ENCODE peak calls at places on chromosomes 12 and 14, in ten cellular contexts. One of them, this sample, is unnamed.

GRCh38 chr14:55126932-55127490 is 2.0 kb upstream of the LGALS3 start:
- DNase-seq in left ventricle myocardium inferior: no peak
- DNase-seq in cardiac fibroblast: no peak
- DNase-seq in PC-9: no peak
- DNase-seq in HL-60: peak
- DNase-seq in fibroblast of the aortic adventitia: no peak
- DNase-seq in A549: no peak
- DNase-seq in tibial nerve: no peak
- DNase-seq in upper lobe of right lung: no peak
- DNase-seq in esophagus squamous epithelium: no peak
- DNase-seq in this sample: no peak

GRCh38 chr14:56821807-56822615 is 11.7 kb upstream of the OTX2 start:
- DNase-seq in left ventricle myocardium inferior: no peak
- DNase-seq in cardiac fibroblast: no peak
- DNase-seq in PC-9: no peak
- DNase-seq in HL-60: no peak
- DNase-seq in fibroblast of the aortic adventitia: no peak
- DNase-seq in A549: peak
- DNase-seq in tibial nerve: no peak
- DNase-seq in upper lobe of right lung: no peak
- DNase-seq in esophagus squamous epithelium: no peak
- DNase-seq in this sample: no peak

GRCh38 chr12:85441740-85442139 is 161.7 kb downstream of the ALX1 start:
- DNase-seq in left ventricle myocardium inferior: no peak
- DNase-seq in cardiac fibroblast: peak
- DNase-seq in PC-9: no peak
- DNase-seq in HL-60: no peak
- DNase-seq in fibroblast of the aortic adventitia: peak
- DNase-seq in A549: peak
- DNase-seq in tibial nerve: no peak
- DNase-seq in upper lobe of right lung: no peak
- DNase-seq in esophagus squamous epithelium: no peak
- DNase-seq in this sample: no peak

GRCh38 chr12:119624971-119625370 is 31.4 kb downstream of the TMEM233 start:
- DNase-seq in left ventricle myocardium inferior: no peak
- DNase-seq in cardiac fibroblast: peak
- DNase-seq in PC-9: no peak
- DNase-seq in HL-60: no peak
- DNase-seq in fibroblast of the aortic adventitia: peak
- DNase-seq in A549: no peak
- DNase-seq in tibial nerve: no peak
- DNase-seq in upper lobe of right lung: no peak
- DNase-seq in esophagus squamous epithelium: no peak
- DNase-seq in this sample: no peak

GRCh38 chr12:75488553-75488952 is 8.0 kb downstream of the GLIPR1 start:
- DNase-seq in left ventricle myocardium inferior: no peak
- DNase-seq in cardiac fibroblast: peak
- DNase-seq in PC-9: peak
- DNase-seq in HL-60: no peak
- DNase-seq in fibroblast of the aortic adventitia: peak
- DNase-seq in A549: peak
- DNase-seq in tibial nerve: no peak
- DNase-seq in upper lobe of right lung: no peak
- DNase-seq in esophagus squamous epithelium: no peak
- DNase-seq in this sample: no peak

GRCh38 chr12:48988030-48988649 is 10.0 kb downstream of the WNT1 start:
- DNase-seq in left ventricle myocardium inferior: no peak
- DNase-seq in cardiac fibroblast: peak
- DNase-seq in PC-9: peak
- DNase-seq in HL-60: no peak
- DNase-seq in fibroblast of the aortic adventitia: peak
- DNase-seq in A549: peak
- DNase-seq in tibial nerve: peak
- DNase-seq in upper lobe of right lung: peak
- DNase-seq in esophagus squamous epithelium: no peak
- DNase-seq in this sample: no peak

GRCh38 chr12:23751641-23752040 is 197.8 kb downstream of the SOX5 start:
- DNase-seq in left ventricle myocardium inferior: no peak
- DNase-seq in cardiac fibroblast: no peak
- DNase-seq in PC-9: no peak
- DNase-seq in HL-60: no peak
- DNase-seq in fibroblast of the aortic adventitia: no peak
- DNase-seq in A549: no peak
- DNase-seq in tibial nerve: no peak
- DNase-seq in upper lobe of right lung: no peak
- DNase-seq in esophagus squamous epithelium: no peak
- DNase-seq in this sample: no peak

GRCh38 chr14:76844223-76844622 is 18.0 kb downstream of the LRRC74A start:
- DNase-seq in left ventricle myocardium inferior: peak
- DNase-seq in cardiac fibroblast: peak
- DNase-seq in PC-9: peak
- DNase-seq in HL-60: no peak
- DNase-seq in fibroblast of the aortic adventitia: peak
- DNase-seq in A549: peak
- DNase-seq in tibial nerve: no peak
- DNase-seq in upper lobe of right lung: peak
- DNase-seq in esophagus squamous epithelium: no peak
- DNase-seq in this sample: no peak

GRCh38 chr12:109461846-109462766 is 15.0 kb downstream of the KCTD10 start:
- DNase-seq in left ventricle myocardium inferior: peak
- DNase-seq in cardiac fibroblast: peak
- DNase-seq in PC-9: peak
- DNase-seq in HL-60: no peak
- DNase-seq in fibroblast of the aortic adventitia: peak
- DNase-seq in A549: peak
- DNase-seq in tibial nerve: peak
- DNase-seq in upper lobe of right lung: peak
- DNase-seq in esophagus squamous epithelium: peak
- DNase-seq in this sample: peak

GRCh38 chr14:58283730-58284129 is 14.6 kb upstream of the ARID4A start:
- DNase-seq in left ventricle myocardium inferior: no peak
- DNase-seq in cardiac fibroblast: no peak
- DNase-seq in PC-9: no peak
- DNase-seq in HL-60: no peak
- DNase-seq in fibroblast of the aortic adventitia: no peak
- DNase-seq in A549: no peak
- DNase-seq in tibial nerve: no peak
- DNase-seq in upper lobe of right lung: no peak
- DNase-seq in esophagus squamous epithelium: no peak
- DNase-seq in this sample: no peak

GRCh38 chr14:58280954-58281787 is 17.2 kb upstream of the ARID4A start:
- DNase-seq in left ventricle myocardium inferior: no peak
- DNase-seq in cardiac fibroblast: peak
- DNase-seq in PC-9: peak
- DNase-seq in HL-60: no peak
- DNase-seq in fibroblast of the aortic adventitia: peak
- DNase-seq in A549: peak
- DNase-seq in tibial nerve: no peak
- DNase-seq in upper lobe of right lung: no peak
- DNase-seq in esophagus squamous epithelium: no peak
- DNase-seq in this sample: peak

GRCh38 chr14:58282925-58283593 is 15.3 kb upstream of the ARID4A start:
- DNase-seq in left ventricle myocardium inferior: no peak
- DNase-seq in cardiac fibroblast: no peak
- DNase-seq in PC-9: no peak
- DNase-seq in HL-60: no peak
- DNase-seq in fibroblast of the aortic adventitia: no peak
- DNase-seq in A549: no peak
- DNase-seq in tibial nerve: no peak
- DNase-seq in upper lobe of right lung: no peak
- DNase-seq in esophagus squamous epithelium: no peak
- DNase-seq in this sample: no peak

GRCh38 chr14:58285132-58285531 is 13.2 kb upstream of the ARID4A start:
- DNase-seq in left ventricle myocardium inferior: no peak
- DNase-seq in cardiac fibroblast: no peak
- DNase-seq in PC-9: no peak
- DNase-seq in HL-60: no peak
- DNase-seq in fibroblast of the aortic adventitia: no peak
- DNase-seq in A549: no peak
- DNase-seq in tibial nerve: no peak
- DNase-seq in upper lobe of right lung: no peak
- DNase-seq in esophagus squamous epithelium: no peak
- DNase-seq in this sample: no peak

DNA sequence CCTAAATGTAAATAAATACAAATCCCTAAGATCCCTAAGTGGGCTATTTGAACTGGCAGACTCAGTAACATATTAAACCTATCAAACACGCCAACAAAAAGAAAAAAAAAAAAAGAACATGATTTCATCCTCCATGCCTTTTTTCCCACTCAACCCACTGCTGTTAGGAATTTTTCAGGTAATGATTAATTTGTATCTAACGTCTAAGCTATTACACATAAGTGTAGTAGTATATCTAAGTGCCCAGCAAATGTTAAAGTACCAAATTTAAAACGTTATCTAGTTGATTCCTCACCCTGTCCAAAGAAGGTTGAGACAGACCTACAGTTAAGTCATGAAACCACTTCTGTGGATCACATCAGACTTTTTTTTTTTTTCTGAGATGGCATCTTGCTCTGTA is 16.4 kb upstream of the ARID4A start:
- DNase-seq in left ventricle myocardium inferior: no peak
- DNase-seq in cardiac fibroblast: no peak
- DNase-seq in PC-9: no peak
- DNase-seq in HL-60: no peak
- DNase-seq in fibroblast of the aortic adventitia: no peak
- DNase-seq in A549: peak
- DNase-seq in tibial nerve: no peak
- DNase-seq in upper lobe of right lung: no peak
- DNase-seq in esophagus squamous epithelium: no peak
- DNase-seq in this sample: no peak
- H3K4me3 ChIP-seq in left ventricle myocardium inferior: peak
- H3K4me3 ChIP-seq in cardiac fibroblast: no peak
- H3K4me3 ChIP-seq in PC-9: no peak
- H3K4me3 ChIP-seq in HL-60: no peak
- H3K4me3 ChIP-seq in fibroblast of the aortic adventitia: no peak
- H3K4me3 ChIP-seq in A549: no peak
- H3K4me3 ChIP-seq in tibial nerve: no peak
- H3K4me3 ChIP-seq in upper lobe of right lung: no peak
- H3K4me3 ChIP-seq in esophagus squamous epithelium: no peak
- H3K4me3 ChIP-seq in this sample: no peak

DNA sequence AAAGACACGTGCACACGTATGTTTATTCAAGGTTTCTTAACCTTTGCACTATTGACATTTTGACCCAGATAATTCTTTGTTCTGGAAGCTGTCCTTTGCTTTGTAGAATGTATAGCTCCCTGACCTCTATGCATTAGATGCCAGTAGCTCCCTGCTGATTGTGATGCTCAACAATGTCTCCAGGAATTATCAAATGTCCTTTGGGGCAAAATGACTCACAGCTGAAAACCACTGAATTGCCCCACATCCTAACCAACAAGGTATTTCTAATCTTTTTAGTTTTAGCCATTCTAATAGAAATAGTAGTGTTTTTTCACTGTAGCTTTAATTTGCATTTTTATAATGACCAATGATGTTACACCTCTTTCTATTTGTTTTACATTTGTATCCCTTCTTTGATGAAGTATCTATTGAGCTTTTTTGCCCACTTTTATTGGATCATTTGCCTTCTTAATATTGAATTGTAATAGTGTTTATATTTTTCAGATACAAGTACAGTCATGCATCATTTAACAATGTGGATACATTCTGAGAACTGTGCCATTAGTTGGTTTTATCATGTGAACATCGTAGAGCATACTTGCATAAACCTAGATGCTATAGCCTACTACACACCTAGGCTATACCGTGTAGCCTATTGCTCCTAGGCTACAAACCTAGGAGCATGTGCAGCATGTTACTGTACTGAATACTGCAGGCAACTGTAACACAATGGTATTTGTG is 10.3 kb upstream of the NOPCHAP1 start:
- DNase-seq in left ventricle myocardium inferior: no peak
- DNase-seq in cardiac fibroblast: no peak
- DNase-seq in PC-9: no peak
- DNase-seq in HL-60: no peak
- DNase-seq in fibroblast of the aortic adventitia: peak
- DNase-seq in A549: no peak
- DNase-seq in tibial nerve: no peak
- DNase-seq in upper lobe of right lung: no peak
- DNase-seq in esophagus squamous epithelium: no peak
- DNase-seq in this sample: no peak
- TF ChIP-seq CTCF in left ventricle myocardium inferior: no peak
- TF ChIP-seq CTCF in cardiac fibroblast: no peak
- TF ChIP-seq CTCF in PC-9: no peak
- TF ChIP-seq CTCF in HL-60: no peak
- TF ChIP-seq CTCF in fibroblast of the aortic adventitia: no peak
- TF ChIP-seq CTCF in A549: no peak
- TF ChIP-seq CTCF in tibial nerve: no peak
- TF ChIP-seq CTCF in upper lobe of right lung: no peak
- TF ChIP-seq CTCF in esophagus squamous epithelium: no peak
- TF ChIP-seq CTCF in this sample: no peak

GRCh38 chr12:65171870-65172269 is 2.5 kb downstream of the LEMD3 start:
- DNase-seq in left ventricle myocardium inferior: no peak
- DNase-seq in cardiac fibroblast: no peak
- DNase-seq in PC-9: no peak
- DNase-seq in HL-60: no peak
- DNase-seq in fibroblast of the aortic adventitia: no peak
- DNase-seq in A549: no peak
- DNase-seq in tibial nerve: no peak
- DNase-seq in upper lobe of right lung: no peak
- DNase-seq in esophagus squamous epithelium: no peak
- DNase-seq in this sample: no peak
- H3K4me3 ChIP-seq in left ventricle myocardium inferior: peak
- H3K4me3 ChIP-seq in cardiac fibroblast: no peak
- H3K4me3 ChIP-seq in PC-9: peak
- H3K4me3 ChIP-seq in HL-60: peak
- H3K4me3 ChIP-seq in fibroblast of the aortic adventitia: peak
- H3K4me3 ChIP-seq in A549: no peak
- H3K4me3 ChIP-seq in tibial nerve: no peak
- H3K4me3 ChIP-seq in upper lobe of right lung: peak
- H3K4me3 ChIP-seq in esophagus squamous epithelium: peak
- H3K4me3 ChIP-seq in this sample: peak

DNA sequence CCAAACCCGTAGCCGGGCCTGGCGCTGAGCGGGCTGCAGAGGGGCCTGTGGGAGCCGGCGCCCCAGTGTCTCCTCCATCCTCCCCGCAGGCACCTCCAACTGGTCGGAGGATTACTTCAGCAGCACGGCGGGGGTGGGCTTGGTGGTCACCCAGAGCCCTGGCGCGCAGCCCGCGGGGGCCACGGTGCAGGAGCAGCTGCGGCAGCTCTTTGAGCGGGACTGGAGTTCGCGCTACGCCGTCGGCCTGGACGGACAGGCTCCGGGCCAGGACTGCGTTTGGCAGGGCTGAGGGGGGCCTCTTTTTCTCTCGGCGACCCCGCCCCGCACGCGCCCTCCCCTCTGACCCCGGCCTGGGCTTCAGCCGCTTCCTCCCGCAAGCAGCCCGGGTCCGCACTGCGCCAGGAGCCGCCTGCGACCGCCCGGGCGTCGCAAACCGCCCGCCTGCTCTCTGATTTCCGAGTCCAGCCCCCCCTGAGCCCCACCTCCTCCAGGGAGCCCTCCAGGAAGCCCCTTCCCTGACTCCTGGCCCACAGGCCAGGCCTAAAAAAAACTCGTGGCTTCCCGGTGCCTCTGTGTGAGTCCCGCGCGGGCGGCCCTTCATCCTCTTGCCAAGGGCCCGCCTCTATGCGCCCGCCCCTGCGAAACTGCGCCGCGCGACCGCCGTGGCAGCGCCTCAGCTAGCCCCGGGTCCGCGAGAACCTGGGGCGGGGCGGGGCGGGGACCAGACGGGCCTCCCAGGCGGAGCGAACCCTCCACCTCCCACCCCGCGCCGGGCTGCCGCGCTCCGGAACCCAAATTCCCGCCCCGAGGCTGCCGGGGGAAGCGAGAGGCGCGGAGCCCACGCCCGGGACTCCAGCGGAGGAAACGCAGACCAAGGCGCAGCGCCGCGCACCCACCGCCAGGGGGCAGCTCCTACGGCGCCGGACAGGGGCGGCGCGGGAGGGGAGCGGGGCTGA is 8.3 kb downstream of the PLD4 start:
- DNase-seq in left ventricle myocardium inferior: peak
- DNase-seq in cardiac fibroblast: peak
- DNase-seq in PC-9: peak
- DNase-seq in HL-60: peak
- DNase-seq in fibroblast of the aortic adventitia: peak
- DNase-seq in A549: peak
- DNase-seq in tibial nerve: peak
- DNase-seq in upper lobe of right lung: peak
- DNase-seq in esophagus squamous epithelium: no peak
- DNase-seq in this sample: peak
- TF ChIP-seq CTCF in left ventricle myocardium inferior: peak
- TF ChIP-seq CTCF in cardiac fibroblast: peak
- TF ChIP-seq CTCF in PC-9: peak
- TF ChIP-seq CTCF in HL-60: peak
- TF ChIP-seq CTCF in fibroblast of the aortic adventitia: peak
- TF ChIP-seq CTCF in A549: peak
- TF ChIP-seq CTCF in tibial nerve: peak
- TF ChIP-seq CTCF in upper lobe of right lung: peak
- TF ChIP-seq CTCF in esophagus squamous epithelium: peak
- TF ChIP-seq CTCF in this sample: peak